ENCODE peak calls at places on chromosomes 11 and 22, in ten cellular contexts. One of them, this sample, is unnamed.

GRCh38 chr11:86416494-86416893 is 41.8 kb downstream of the CCDC81 start:
- DNase-seq in dorsolateral prefrontal cortex: no peak
- DNase-seq in brain microvascular endothelial cell: no peak
- DNase-seq in uterus: no peak
- DNase-seq in lung microvascular endothelial cell: no peak
- DNase-seq in A172: no peak
- DNase-seq in heart left ventricle: no peak
- DNase-seq in hepatic stellate cell: no peak
- DNase-seq in activated effector memory CD4-positive, alpha-beta T cell treated with anti-CD3 and anti-CD28 coated beads, Interleukin-2, amount 50 U/mL, for 16 hours: no peak
- DNase-seq in HCEC 1CT: no peak
- DNase-seq in this sample: no peak

GRCh38 chr11:9615031-9615451 is 41.6 kb downstream of the WEE1 start:
- DNase-seq in dorsolateral prefrontal cortex: no peak
- DNase-seq in brain microvascular endothelial cell: no peak
- DNase-seq in uterus: no peak
- DNase-seq in lung microvascular endothelial cell: no peak
- DNase-seq in A172: no peak
- DNase-seq in heart left ventricle: no peak
- DNase-seq in hepatic stellate cell: no peak
- DNase-seq in activated effector memory CD4-positive, alpha-beta T cell treated with anti-CD3 and anti-CD28 coated beads, Interleukin-2, amount 50 U/mL, for 16 hours: no peak
- DNase-seq in HCEC 1CT: no peak
- DNase-seq in this sample: no peak

GRCh38 chr11:2566223-2567025 is 121.6 kb downstream of the KCNQ1 start:
- DNase-seq in dorsolateral prefrontal cortex: no peak
- DNase-seq in brain microvascular endothelial cell: no peak
- DNase-seq in uterus: no peak
- DNase-seq in lung microvascular endothelial cell: no peak
- DNase-seq in A172: no peak
- DNase-seq in heart left ventricle: peak
- DNase-seq in hepatic stellate cell: no peak
- DNase-seq in activated effector memory CD4-positive, alpha-beta T cell treated with anti-CD3 and anti-CD28 coated beads, Interleukin-2, amount 50 U/mL, for 16 hours: peak
- DNase-seq in HCEC 1CT: no peak
- DNase-seq in this sample: no peak

GRCh38 chr11:130428692-130429681 is 578 bp upstream of the ADAMTS8 start:
- DNase-seq in dorsolateral prefrontal cortex: no peak
- DNase-seq in brain microvascular endothelial cell: no peak
- DNase-seq in uterus: no peak
- DNase-seq in lung microvascular endothelial cell: no peak
- DNase-seq in A172: no peak
- DNase-seq in heart left ventricle: peak
- DNase-seq in hepatic stellate cell: no peak
- DNase-seq in activated effector memory CD4-positive, alpha-beta T cell treated with anti-CD3 and anti-CD28 coated beads, Interleukin-2, amount 50 U/mL, for 16 hours: no peak
- DNase-seq in HCEC 1CT: no peak
- DNase-seq in this sample: no peak

GRCh38 chr11:128576555-128576954 is 10.8 kb downstream of the ETS1 start:
- DNase-seq in dorsolateral prefrontal cortex: no peak
- DNase-seq in brain microvascular endothelial cell: no peak
- DNase-seq in uterus: no peak
- DNase-seq in lung microvascular endothelial cell: peak
- DNase-seq in A172: no peak
- DNase-seq in heart left ventricle: no peak
- DNase-seq in hepatic stellate cell: no peak
- DNase-seq in activated effector memory CD4-positive, alpha-beta T cell treated with anti-CD3 and anti-CD28 coated beads, Interleukin-2, amount 50 U/mL, for 16 hours: no peak
- DNase-seq in HCEC 1CT: no peak
- DNase-seq in this sample: no peak

GRCh38 chr11:9802291-9802861 is 138.5 kb downstream of the SWAP70 start:
- DNase-seq in dorsolateral prefrontal cortex: no peak
- DNase-seq in brain microvascular endothelial cell: peak
- DNase-seq in uterus: peak
- DNase-seq in lung microvascular endothelial cell: peak
- DNase-seq in A172: peak
- DNase-seq in heart left ventricle: no peak
- DNase-seq in hepatic stellate cell: peak
- DNase-seq in activated effector memory CD4-positive, alpha-beta T cell treated with anti-CD3 and anti-CD28 coated beads, Interleukin-2, amount 50 U/mL, for 16 hours: no peak
- DNase-seq in HCEC 1CT: peak
- DNase-seq in this sample: peak

GRCh38 chr22:37704645-37705044 is 7.8 kb downstream of the TRIOBP start:
- DNase-seq in dorsolateral prefrontal cortex: no peak
- DNase-seq in brain microvascular endothelial cell: no peak
- DNase-seq in uterus: no peak
- DNase-seq in lung microvascular endothelial cell: no peak
- DNase-seq in A172: no peak
- DNase-seq in heart left ventricle: no peak
- DNase-seq in hepatic stellate cell: no peak
- DNase-seq in activated effector memory CD4-positive, alpha-beta T cell treated with anti-CD3 and anti-CD28 coated beads, Interleukin-2, amount 50 U/mL, for 16 hours: no peak
- DNase-seq in HCEC 1CT: no peak
- DNase-seq in this sample: no peak

GRCh38 chr22:39352301-39352867 is 2.6 kb downstream of the SYNGR1 start:
- DNase-seq in dorsolateral prefrontal cortex: no peak
- DNase-seq in brain microvascular endothelial cell: no peak
- DNase-seq in uterus: no peak
- DNase-seq in lung microvascular endothelial cell: no peak
- DNase-seq in A172: no peak
- DNase-seq in heart left ventricle: peak
- DNase-seq in hepatic stellate cell: no peak
- DNase-seq in activated effector memory CD4-positive, alpha-beta T cell treated with anti-CD3 and anti-CD28 coated beads, Interleukin-2, amount 50 U/mL, for 16 hours: no peak
- DNase-seq in HCEC 1CT: no peak
- DNase-seq in this sample: no peak

GRCh38 chr11:24312464-24313238 is 184.2 kb upstream of the LUZP2 start:
- DNase-seq in dorsolateral prefrontal cortex: no peak
- DNase-seq in brain microvascular endothelial cell: peak
- DNase-seq in uterus: no peak
- DNase-seq in lung microvascular endothelial cell: peak
- DNase-seq in A172: no peak
- DNase-seq in heart left ventricle: no peak
- DNase-seq in hepatic stellate cell: no peak
- DNase-seq in activated effector memory CD4-positive, alpha-beta T cell treated with anti-CD3 and anti-CD28 coated beads, Interleukin-2, amount 50 U/mL, for 16 hours: no peak
- DNase-seq in HCEC 1CT: no peak
- DNase-seq in this sample: no peak

GRCh38 chr11:2902784-2903671 is 17.5 kb upstream of the CDKN1C start:
- DNase-seq in dorsolateral prefrontal cortex: no peak
- DNase-seq in brain microvascular endothelial cell: no peak
- DNase-seq in uterus: no peak
- DNase-seq in lung microvascular endothelial cell: no peak
- DNase-seq in A172: no peak
- DNase-seq in heart left ventricle: no peak
- DNase-seq in hepatic stellate cell: no peak
- DNase-seq in activated effector memory CD4-positive, alpha-beta T cell treated with anti-CD3 and anti-CD28 coated beads, Interleukin-2, amount 50 U/mL, for 16 hours: no peak
- DNase-seq in HCEC 1CT: no peak
- DNase-seq in this sample: no peak

GRCh38 chr22:39296981-39297489 is 22.4 kb downstream of the RPL3 start:
- DNase-seq in dorsolateral prefrontal cortex: no peak
- DNase-seq in brain microvascular endothelial cell: no peak
- DNase-seq in uterus: no peak
- DNase-seq in lung microvascular endothelial cell: no peak
- DNase-seq in A172: no peak
- DNase-seq in heart left ventricle: no peak
- DNase-seq in hepatic stellate cell: peak
- DNase-seq in activated effector memory CD4-positive, alpha-beta T cell treated with anti-CD3 and anti-CD28 coated beads, Interleukin-2, amount 50 U/mL, for 16 hours: no peak
- DNase-seq in HCEC 1CT: no peak
- DNase-seq in this sample: no peak

GRCh38 chr22:39546064-39546365 is 13.5 kb upstream of the RPS19BP1 start:
- DNase-seq in dorsolateral prefrontal cortex: no peak
- DNase-seq in brain microvascular endothelial cell: no peak
- DNase-seq in uterus: no peak
- DNase-seq in lung microvascular endothelial cell: no peak
- DNase-seq in A172: no peak
- DNase-seq in heart left ventricle: no peak
- DNase-seq in hepatic stellate cell: no peak
- DNase-seq in activated effector memory CD4-positive, alpha-beta T cell treated with anti-CD3 and anti-CD28 coated beads, Interleukin-2, amount 50 U/mL, for 16 hours: no peak
- DNase-seq in HCEC 1CT: no peak
- DNase-seq in this sample: no peak

GRCh38 chr11:76159303-76159937 is 46.9 kb downstream of the WNT11 start:
- DNase-seq in dorsolateral prefrontal cortex: no peak
- DNase-seq in brain microvascular endothelial cell: no peak
- DNase-seq in uterus: no peak
- DNase-seq in lung microvascular endothelial cell: no peak
- DNase-seq in A172: no peak
- DNase-seq in heart left ventricle: no peak
- DNase-seq in hepatic stellate cell: no peak
- DNase-seq in activated effector memory CD4-positive, alpha-beta T cell treated with anti-CD3 and anti-CD28 coated beads, Interleukin-2, amount 50 U/mL, for 16 hours: no peak
- DNase-seq in HCEC 1CT: no peak
- DNase-seq in this sample: no peak

GRCh38 chr22:17230239-17230638 is 11.0 kb upstream of the ADA2 start:
- DNase-seq in dorsolateral prefrontal cortex: no peak
- DNase-seq in brain microvascular endothelial cell: no peak
- DNase-seq in uterus: no peak
- DNase-seq in lung microvascular endothelial cell: no peak
- DNase-seq in A172: no peak
- DNase-seq in heart left ventricle: no peak
- DNase-seq in hepatic stellate cell: no peak
- DNase-seq in activated effector memory CD4-positive, alpha-beta T cell treated with anti-CD3 and anti-CD28 coated beads, Interleukin-2, amount 50 U/mL, for 16 hours: no peak
- DNase-seq in HCEC 1CT: no peak
- DNase-seq in this sample: no peak

GRCh38 chr22:44455151-44455962 is 42.7 kb downstream of the RTL6 start:
- DNase-seq in dorsolateral prefrontal cortex: no peak
- DNase-seq in brain microvascular endothelial cell: no peak
- DNase-seq in uterus: no peak
- DNase-seq in lung microvascular endothelial cell: no peak
- DNase-seq in A172: peak
- DNase-seq in heart left ventricle: no peak
- DNase-seq in hepatic stellate cell: no peak
- DNase-seq in activated effector memory CD4-positive, alpha-beta T cell treated with anti-CD3 and anti-CD28 coated beads, Interleukin-2, amount 50 U/mL, for 16 hours: peak
- DNase-seq in HCEC 1CT: no peak
- DNase-seq in this sample: no peak

GRCh38 chr11:2921742-2922493 is 7.3 kb downstream of the PHLDA2 start:
- DNase-seq in dorsolateral prefrontal cortex: no peak
- DNase-seq in brain microvascular endothelial cell: no peak
- DNase-seq in uterus: no peak
- DNase-seq in lung microvascular endothelial cell: no peak
- DNase-seq in A172: no peak
- DNase-seq in heart left ventricle: no peak
- DNase-seq in hepatic stellate cell: no peak
- DNase-seq in activated effector memory CD4-positive, alpha-beta T cell treated with anti-CD3 and anti-CD28 coated beads, Interleukin-2, amount 50 U/mL, for 16 hours: no peak
- DNase-seq in HCEC 1CT: no peak
- DNase-seq in this sample: no peak

GRCh38 chr11:22875869-22876473 is 15.7 kb upstream of the CCDC179 start:
- DNase-seq in dorsolateral prefrontal cortex: peak
- DNase-seq in brain microvascular endothelial cell: peak
- DNase-seq in uterus: peak
- DNase-seq in lung microvascular endothelial cell: peak
- DNase-seq in A172: peak
- DNase-seq in heart left ventricle: no peak
- DNase-seq in hepatic stellate cell: peak
- DNase-seq in activated effector memory CD4-positive, alpha-beta T cell treated with anti-CD3 and anti-CD28 coated beads, Interleukin-2, amount 50 U/mL, for 16 hours: peak
- DNase-seq in HCEC 1CT: peak
- DNase-seq in this sample: peak

GRCh38 chr11:91173701-91174100 is 950.9 kb upstream of the CHORDC1 start:
- DNase-seq in dorsolateral prefrontal cortex: no peak
- DNase-seq in brain microvascular endothelial cell: peak
- DNase-seq in uterus: no peak
- DNase-seq in lung microvascular endothelial cell: no peak
- DNase-seq in A172: peak
- DNase-seq in heart left ventricle: no peak
- DNase-seq in hepatic stellate cell: peak
- DNase-seq in activated effector memory CD4-positive, alpha-beta T cell treated with anti-CD3 and anti-CD28 coated beads, Interleukin-2, amount 50 U/mL, for 16 hours: no peak
- DNase-seq in HCEC 1CT: peak
- DNase-seq in this sample: no peak

GRCh38 chr22:37304595-37305343 is 22.5 kb downstream of the CYTH4 start:
- DNase-seq in dorsolateral prefrontal cortex: no peak
- DNase-seq in brain microvascular endothelial cell: peak
- DNase-seq in uterus: no peak
- DNase-seq in lung microvascular endothelial cell: peak
- DNase-seq in A172: peak
- DNase-seq in heart left ventricle: no peak
- DNase-seq in hepatic stellate cell: peak
- DNase-seq in activated effector memory CD4-positive, alpha-beta T cell treated with anti-CD3 and anti-CD28 coated beads, Interleukin-2, amount 50 U/mL, for 16 hours: no peak
- DNase-seq in HCEC 1CT: peak
- DNase-seq in this sample: no peak

GRCh38 chr11:61742391-61742790 is 10.0 kb upstream of the MYRF start:
- DNase-seq in dorsolateral prefrontal cortex: no peak
- DNase-seq in brain microvascular endothelial cell: no peak
- DNase-seq in uterus: no peak
- DNase-seq in lung microvascular endothelial cell: peak
- DNase-seq in A172: no peak
- DNase-seq in heart left ventricle: no peak
- DNase-seq in hepatic stellate cell: no peak
- DNase-seq in activated effector memory CD4-positive, alpha-beta T cell treated with anti-CD3 and anti-CD28 coated beads, Interleukin-2, amount 50 U/mL, for 16 hours: no peak
- DNase-seq in HCEC 1CT: no peak
- DNase-seq in this sample: no peak

GRCh38 chr11:121933294-121933693 is 182.7 kb downstream of the BLID start:
- DNase-seq in dorsolateral prefrontal cortex: no peak
- DNase-seq in brain microvascular endothelial cell: no peak
- DNase-seq in uterus: no peak
- DNase-seq in lung microvascular endothelial cell: no peak
- DNase-seq in A172: no peak
- DNase-seq in heart left ventricle: no peak
- DNase-seq in hepatic stellate cell: no peak
- DNase-seq in activated effector memory CD4-positive, alpha-beta T cell treated with anti-CD3 and anti-CD28 coated beads, Interleukin-2, amount 50 U/mL, for 16 hours: no peak
- DNase-seq in HCEC 1CT: no peak
- DNase-seq in this sample: no peak